ENCODE peak calls at places on chromosomes 3 and 15, in seven cellular contexts. Z, W, V, T, J, I and R are unnamed samples.

GRCh38 chr15:98800437-98801233 is 152.3 kb downstream of the IGF1R start:
- DNase-seq in V (peak), J (no peak), I (peak), Z (peak), T (peak), W (peak), R (peak)

GRCh38 chr3:152197451-152197850 is 71.3 kb upstream of the MBNL1 start:
- DNase-seq in I (no peak), Z (peak), V (no peak), T (no peak), J (no peak), W (no peak), R (no peak)

GRCh38 chr3:155676252-155676981 is 68.5 kb downstream of the PLCH1 start:
- DNase-seq in I (peak), V (peak), J (no peak), W (peak), Z (no peak), T (no peak), R (no peak)

GRCh38 chr3:142735462-142735861 is 11.6 kb downstream of the TRPC1 start:
- DNase-seq in V (no peak), T (no peak), J (no peak), W (no peak), Z (no peak), I (no peak), R (no peak)

GRCh38 chr15:84681822-84682221 is 23.8 kb upstream of the NMB start:
- DNase-seq in Z (no peak), V (no peak), W (no peak), T (no peak), J (no peak), I (no peak), R (no peak)

GRCh38 chr3:25897019-25897418 is 107.1 kb downstream of the OXSM start:
- DNase-seq in W (no peak), Z (peak), V (no peak), J (no peak), I (peak), T (no peak), R (peak)

GRCh38 chr15:99438691-99439523 is 126.9 kb upstream of the MEF2A start:
- DNase-seq in Z (no peak), W (peak), T (no peak), J (peak), V (no peak), I (no peak), R (no peak)

GRCh38 chr15:79815468-79815867 is 81.3 kb downstream of the MTHFS start:
- DNase-seq in Z (no peak), J (no peak), I (no peak), W (no peak), V (no peak), T (no peak), R (no peak)

GRCh38 chr3:151501905-151502615 is 41.2 kb upstream of the IGSF10 start:
- DNase-seq in W (no peak), J (no peak), I (no peak), T (no peak), V (no peak), Z (no peak), R (no peak)

GRCh38 chr3:17632401-17633100 is 109.9 kb downstream of the TBC1D5 start:
- DNase-seq in I (peak), W (no peak), J (no peak), V (no peak), T (no peak), Z (peak), R (no peak)

GRCh38 chr3:95511915-95512314 is 1302.5 kb upstream of the EPHA6 start:
- DNase-seq in I (no peak), V (no peak), J (no peak), T (no peak), Z (no peak), W (no peak), R (no peak)

GRCh38 chr3:162122405-162122804 is 625.8 kb downstream of the OTOL1 start:
- DNase-seq in W (no peak), T (no peak), J (no peak), V (no peak), I (no peak), Z (no peak), R (no peak)

GRCh38 chr15:69885182-69886041 is 212.3 kb downstream of the TLE3 start:
- DNase-seq in W (no peak), J (no peak), I (no peak), V (no peak), T (peak), Z (no peak), R (peak)

GRCh38 chr3:164452707-164453106 is 625.6 kb downstream of the SI start:
- DNase-seq in T (no peak), Z (no peak), J (no peak), W (no peak), I (no peak), V (no peak), R (no peak)

GRCh38 chr3:34828847-34829246 is 810.5 kb upstream of the ARPP21 start:
- DNase-seq in I (no peak), Z (no peak), V (no peak), W (no peak), T (no peak), J (no peak), R (no peak)

GRCh38 chr15:25789206-25789605 is 73.9 kb downstream of the ATP10A start:
- DNase-seq in V (no peak), W (no peak), Z (no peak), T (no peak), J (no peak), I (no peak), R (no peak)

GRCh38 chr15:29369261-29369660 is 99.6 kb upstream of the NSMCE3 start:
- DNase-seq in J (no peak), I (no peak), W (no peak), T (no peak), Z (no peak), V (no peak), R (no peak)

GRCh38 chr3:58471025-58471887 is 20.6 kb upstream of the KCTD6 start:
- DNase-seq in V (peak), J (peak), Z (no peak), W (peak), T (no peak), I (peak), R (peak)

GRCh38 chr15:68819451-68820204 is 1.1 kb downstream of the ANP32A start:
- DNase-seq in J (peak), I (peak), Z (peak), V (no peak), W (peak), T (no peak), R (peak)

GRCh38 chr15:89946681-89947313 is 34.0 kb upstream of the ARPIN start:
- DNase-seq in V (no peak), T (no peak), I (no peak), J (no peak), W (peak), Z (no peak), R (no peak)

GRCh38 chr3:16740531-16740930 is 135.3 kb upstream of the DAZL start:
- DNase-seq in T (no peak), J (no peak), V (no peak), I (no peak), W (no peak), Z (no peak), R (no peak)

GRCh38 chr3:31937225-31937624 is 43.8 kb downstream of the OSBPL10 start:
- DNase-seq in T (no peak), V (no peak), I (no peak), W (no peak), J (no peak), Z (no peak), R (no peak)

GRCh38 chr3:9500108-9501050 is 53.2 kb downstream of the LHFPL4 start:
- DNase-seq in J (peak), V (no peak), W (peak), T (no peak), I (no peak), Z (peak), R (no peak)

GRCh38 chr3:153311531-153311930 is 149.5 kb downstream of the RAP2B start:
- DNase-seq in I (peak), T (no peak), V (no peak), Z (no peak), W (no peak), J (no peak), R (no peak)

GRCh38 chr3:197373096-197373495 is 74.7 kb upstream of the DLG1 start:
- DNase-seq in T (no peak), V (no peak), W (no peak), I (no peak), J (no peak), Z (no peak), R (no peak)

GRCh38 chr15:72813345-72814004 is 29.9 kb upstream of the ADPGK start:
- DNase-seq in W (no peak), J (no peak), I (no peak), Z (no peak), V (no peak), T (no peak), R (no peak)

GRCh38 chr15:36401586-36401966 is 177.8 kb upstream of the CDIN1 start:
- DNase-seq in I (peak), V (no peak), J (no peak), W (no peak), T (no peak), Z (no peak), R (no peak)

GRCh38 chr3:53806182-53807116 is 39.8 kb downstream of the CHDH start:
- DNase-seq in I (peak), W (peak), V (no peak), Z (no peak), J (no peak), T (no peak), R (peak)

GRCh38 chr3:126125781-126126251 is 41.9 kb upstream of the SLC41A3 start:
- DNase-seq in T (no peak), W (peak), Z (no peak), V (no peak), J (peak), I (no peak), R (no peak)

GRCh38 chr3:120093119-120093922 is 926 bp downstream of the GSK3B start:
- DNase-seq in V (peak), W (peak), T (no peak), J (peak), I (peak), Z (peak), R (peak)

GRCh38 chr15:38196116-38196515 is 56.5 kb upstream of the SPRED1 start:
- DNase-seq in Z (no peak), J (no peak), W (no peak), I (no peak), T (no peak), V (no peak), R (no peak)

GRCh38 chr15:71151061-71151460 is 35.8 kb downstream of the THSD4 start:
- DNase-seq in J (no peak), T (no peak), Z (no peak), V (no peak), I (no peak), W (no peak), R (no peak)

GRCh38 chr3:176202652-176203051 is 994.6 kb downstream of the TBL1XR1 start:
- DNase-seq in I (no peak), Z (no peak), V (no peak), T (no peak), W (no peak), J (no peak), R (no peak)

GRCh38 chr3:127171320-127171719 is 21.6 kb upstream of the PRR23E start:
- DNase-seq in Z (no peak), J (no peak), V (no peak), T (no peak), W (no peak), I (no peak), R (no peak)

GRCh38 chr15:60787737-60788513 is 309.0 kb upstream of the ICE2 start:
- DNase-seq in T (no peak), V (no peak), W (no peak), Z (peak), J (peak), I (no peak), R (no peak)

GRCh38 chr3:74271541-74271940 is 342.9 kb downstream of the CNTN3 start:
- DNase-seq in J (no peak), T (no peak), Z (no peak), V (no peak), W (no peak), I (no peak), R (no peak)

GRCh38 chr3:128878556-128879124 is 780 bp upstream of the ACAD9 start:
- DNase-seq in T (no peak), Z (peak), V (no peak), J (peak), W (peak), I (peak), R (peak)

GRCh38 chr3:39150803-39151631 is 2.4 kb downstream of the CSRNP1 start:
- DNase-seq in T (peak), Z (peak), W (peak), J (peak), I (peak), V (peak), R (peak)